ENCODE peak calls at places on chromosomes 4 and X, in ten cellular contexts. C is astrocyte of the cerebellum, V is stomach, F is heart left ventricle, L is heart right ventricle, R is astrocyte, Z is H9, U is AG09309, J is breast epithelium, E is NB4. X is an unnamed sample.

GRCh38 chr4:76754439-76754838 is 143.5 kb downstream of the SOWAHB start:
- DNase-seq in C (no peak), V (no peak), F (no peak), L (no peak), R (no peak), Z (no peak), U (no peak), J (no peak), E (no peak), X (no peak)

GRCh38 chr4:76897522-76898384 is at the start of gene SOWAHB:
- DNase-seq in C (no peak), V (peak; percentile 93), F (no peak), L (no peak), R (no peak), Z (peak; percentile 86), U (no peak), J (peak; percentile 67), E (no peak), X (peak; percentile 28)

GRCh38 chr4:150656882-150657281 is 74.9 kb downstream of the MAB21L2 start:
- DNase-seq in C (no peak), V (no peak), F (no peak), L (no peak), R (no peak), Z (no peak), U (no peak), J (no peak), E (peak; percentile 10), X (no peak)

GRCh38 chr4:20301161-20301560 is 49.5 kb downstream of the SLIT2 start:
- DNase-seq in C (no peak), V (no peak), F (no peak), L (no peak), R (no peak), Z (no peak), U (no peak), J (no peak), E (no peak), X (no peak)

GRCh38 chr4:31929676-31930075 is 1209.5 kb downstream of the PCDH7 start:
- DNase-seq in C (no peak), V (no peak), F (no peak), L (no peak), R (no peak), Z (no peak), U (no peak), J (no peak), E (no peak), X (no peak)

GRCh38 chr4:173367946-173368345 is 2.8 kb upstream of the SAP30 start:
- DNase-seq in C (no peak), V (no peak), F (no peak), L (no peak), R (peak; percentile 14), Z (no peak), U (no peak), J (no peak), E (no peak), X (no peak)

GRCh38 chr4:57351716-57352115 is 241.5 kb upstream of the IGFBP7 start:
- DNase-seq in C (no peak), V (no peak), F (no peak), L (no peak), R (peak; percentile 23), Z (no peak), U (peak; percentile 39), J (no peak), E (no peak), X (no peak)

GRCh38 chr4:18033111-18034085 is 11.8 kb upstream of the LCORL start:
- DNase-seq in C (no peak), V (no peak), F (no peak), L (no peak), R (no peak), Z (no peak), U (no peak), J (no peak), E (peak; percentile 55), X (no peak)

GRCh38 chrX:119828446-119828845 is 24.3 kb downstream of the UPF3B start:
- DNase-seq in C (no peak), V (no peak), F (no peak), L (no peak), R (no peak), Z (no peak), U (no peak), J (no peak), E (no peak), X (no peak)

GRCh38 chrX:21975827-21976226 is 35.3 kb downstream of the SMS start:
- DNase-seq in C (peak; percentile 57), V (no peak), F (no peak), L (no peak), R (peak; percentile 58), Z (no peak), U (peak; percentile 41), J (no peak), E (no peak), X (no peak)

GRCh38 chr4:73776363-73776762 is 36.0 kb downstream of the CXCL8 start:
- DNase-seq in C (peak; percentile 93), V (peak; percentile 44), F (peak; percentile 22), L (peak; percentile 55), R (peak; percentile 90), Z (no peak), U (peak; percentile 1), J (peak; percentile 43), E (peak; percentile 8), X (no peak)

GRCh38 chrX:154728791-154729190 is 22.1 kb downstream of the GAB3 start:
- DNase-seq in C (no peak), V (no peak), F (no peak), L (no peak), R (no peak), Z (no peak), U (no peak), J (no peak), E (peak; percentile 15), X (no peak)

GRCh38 chrX:7435822-7436221 is 287.9 kb upstream of the PUDP start:
- DNase-seq in C (no peak), V (no peak), F (no peak), L (no peak), R (no peak), Z (no peak), U (no peak), J (no peak), E (peak; percentile 51), X (no peak)

GRCh38 chrX:72180539-72180938 is 1.0 kb upstream of the PIN4 start:
- DNase-seq in C (no peak), V (no peak), F (no peak), L (no peak), R (no peak), Z (no peak), U (no peak), J (no peak), E (peak; percentile 38), X (no peak)

DNA sequence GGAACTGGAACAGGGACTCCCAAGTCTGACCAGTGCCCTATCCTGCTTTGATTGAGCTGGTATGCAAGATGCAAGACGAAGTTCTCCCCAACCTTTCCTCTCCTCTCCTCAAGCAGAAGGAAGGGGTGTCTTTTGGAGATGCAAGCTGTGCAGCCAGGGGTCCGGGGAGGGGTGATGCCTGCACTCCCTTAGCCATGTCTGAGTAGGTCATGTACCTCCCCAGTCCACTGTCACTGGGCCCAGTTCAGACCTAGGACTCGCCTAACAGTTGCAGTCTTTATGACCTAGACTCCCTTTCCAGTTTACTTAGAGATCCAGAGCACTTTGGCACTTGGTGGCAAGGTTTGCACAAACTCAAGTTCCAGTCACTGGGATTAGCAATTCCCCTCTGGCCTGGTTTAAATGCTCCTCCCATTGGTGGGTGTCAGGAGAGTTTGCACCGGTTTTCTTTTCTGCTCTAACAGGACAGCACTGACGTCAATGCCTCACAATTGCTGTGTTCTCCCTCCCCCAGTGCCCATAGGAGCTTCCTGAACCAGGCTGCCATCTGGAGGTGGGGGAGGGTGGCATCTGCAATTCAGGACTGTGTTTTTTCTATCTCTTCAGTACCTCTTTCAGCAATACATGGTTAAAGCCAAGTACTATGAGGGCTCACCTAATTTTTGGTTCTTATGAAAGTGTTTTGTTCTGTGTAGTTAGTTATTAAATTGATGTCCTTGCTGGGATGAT is 782.2 kb downstream of the ARAP2 start:
- DNase-seq in C (no peak), V (no peak), F (no peak), L (no peak), R (no peak), Z (peak; percentile 50), U (no peak), J (no peak), E (peak; percentile 44), X (no peak)
- TF ChIP-seq CTCF in C (no peak), V (no peak), F (no peak), L (no peak), R (no peak), Z (peak; percentile 44), U (no peak), J (no peak), E (peak; percentile 16), X (no peak)

GRCh38 chrX:99051639-99052038 is 1358.4 kb downstream of the PCDH19 start:
- DNase-seq in C (no peak), V (no peak), F (no peak), L (no peak), R (no peak), Z (no peak), U (no peak), J (no peak), E (no peak), X (no peak)
- TF ChIP-seq CTCF in C (no peak), V (no peak), F (no peak), L (no peak), R (no peak), Z (no peak), U (no peak), J (no peak), E (no peak), X (no peak)

GRCh38 chr4:71586087-71586763 is 197.7 kb downstream of the GC start:
- DNase-seq in C (no peak), V (no peak), F (no peak), L (no peak), R (no peak), Z (no peak), U (no peak), J (no peak), E (no peak), X (no peak)
- TF ChIP-seq CTCF in C (no peak), V (no peak), F (no peak), L (no peak), R (no peak), Z (no peak), U (no peak), J (no peak), E (no peak), X (no peak)

GRCh38 chrX:139554367-139554766 is 23.8 kb downstream of the F9 start:
- DNase-seq in C (no peak), V (no peak), F (no peak), L (no peak), R (no peak), Z (no peak), U (no peak), J (no peak), E (no peak), X (no peak)

GRCh38 chrX:139560221-139560620 is 29.7 kb downstream of the F9 start:
- DNase-seq in C (peak; percentile 2), V (no peak), F (no peak), L (no peak), R (peak; percentile 53), Z (no peak), U (no peak), J (no peak), E (no peak), X (no peak)

GRCh38 chrX:139554991-139555675 is 24.6 kb downstream of the F9 start:
- DNase-seq in C (no peak), V (no peak), F (no peak), L (no peak), R (no peak), Z (peak; percentile 36), U (no peak), J (no peak), E (no peak), X (no peak)

GRCh38 chrX:139563251-139563650 is 32.7 kb downstream of the F9 start:
- DNase-seq in C (peak; percentile 11), V (no peak), F (no peak), L (no peak), R (peak; percentile 63), Z (no peak), U (no peak), J (no peak), E (no peak), X (no peak)

GRCh38 chrX:139559383-139560042 is 29.0 kb downstream of the F9 start:
- DNase-seq in C (peak; percentile 66), V (peak; percentile 36), F (peak; percentile 16), L (peak; percentile 21), R (peak; percentile 34), Z (peak; percentile 39), U (peak; percentile 17), J (no peak), E (peak; percentile 62), X (no peak)
- TF ChIP-seq CTCF in C (peak; percentile 61), V (peak; percentile 48), F (peak; percentile 27), L (peak; percentile 43), R (peak; percentile 49), Z (peak; percentile 80), U (peak; percentile 58), J (peak; percentile 51), E (peak; percentile 34), X (peak; percentile 36)